ENCODE peak calls at places on chromosomes 12 and 14, in five cellular contexts. V is neural progenitor cell, S is AG04449, W is IMR-90, B is fibroblast of lung. C is an unnamed sample.

GRCh38 chr12:57235012-57235727 is 5.7 kb downstream of the SHMT2 start:
- DNase-seq in V (peak), S (no peak), W (peak), B (peak), C (no peak)

GRCh38 chr12:100566887-100567637 is 6.4 kb upstream of the GAS2L3 start:
- DNase-seq in V (no peak), S (no peak), W (peak), B (peak), C (no peak)

GRCh38 chr14:99971929-99972747 is 93.1 kb upstream of the EVL start:
- DNase-seq in V (peak), S (no peak), W (peak), B (no peak), C (no peak)

GRCh38 chr12:127548123-127548553 is 718.8 kb upstream of the TMEM132C start:
- DNase-seq in V (no peak), S (peak), W (peak), B (peak), C (peak)

GRCh38 chr12:29320295-29321090 is 60.5 kb downstream of the ERGIC2 start:
- DNase-seq in V (no peak), S (peak), W (peak), B (peak), C (peak)

GRCh38 chr12:19572920-19573558 is 133.7 kb downstream of the AEBP2 start:
- DNase-seq in V (peak), S (peak), W (peak), B (peak), C (no peak)

GRCh38 chr14:102645746-102646440 is 53.4 kb downstream of the RCOR1 start:
- DNase-seq in V (no peak), S (no peak), W (peak), B (no peak), C (no peak)

GRCh38 chr12:53427905-53428594 is 4.4 kb downstream of the AMHR2 start:
- DNase-seq in V (no peak), S (peak), W (peak), B (peak), C (peak)

GRCh38 chr14:22908601-22909000 is 10.3 kb downstream of the RBM23 start:
- DNase-seq in V (no peak), S (no peak), W (peak), B (peak), C (no peak)

GRCh38 chr14:33938131-33938949 is 12.5 kb downstream of the EGLN3 start:
- DNase-seq in V (peak), S (no peak), W (no peak), B (no peak), C (no peak)

GRCh38 chr12:12985817-12986408 is 14.2 kb downstream of the HEBP1 start:
- DNase-seq in V (peak), S (no peak), W (peak), B (peak), C (no peak)

GRCh38 chr12:124155711-124156110 is 139.2 kb upstream of the RFLNA start:
- DNase-seq in V (no peak), S (no peak), W (no peak), B (no peak), C (no peak)

GRCh38 chr14:106843951-106844483 is 1317.6 kb downstream of the TMEM121 start:
- DNase-seq in V (no peak), S (no peak), W (no peak), B (no peak), C (no peak)

GRCh38 chr14:105223260-105223659 is 25.1 kb upstream of the BTBD6 start:
- DNase-seq in V (no peak), S (no peak), W (no peak), B (no peak), C (no peak)

GRCh38 chr14:94879504-94879903 is 109.6 kb upstream of the GSC start:
- DNase-seq in V (no peak), S (no peak), W (no peak), B (no peak), C (no peak)

GRCh38 chr12:39102474-39103209 is 197.3 kb upstream of the CPNE8 start:
- DNase-seq in V (no peak), S (no peak), W (no peak), B (no peak), C (no peak)

GRCh38 chr12:92989715-92990484 is 60.8 kb upstream of the EEA1 start:
- DNase-seq in V (no peak), S (no peak), W (no peak), B (no peak), C (no peak)

GRCh38 chr12:57881035-57881973 is 34.8 kb upstream of the CTDSP2 start:
- DNase-seq in V (no peak), S (no peak), W (peak), B (no peak), C (no peak)

GRCh38 chr12:48933664-48934311 is 8.5 kb upstream of the FKBP11 start:
- DNase-seq in V (no peak), S (no peak), W (no peak), B (no peak), C (no peak)

GRCh38 chr12:7154042-7154441 is 23.9 kb downstream of the CLSTN3 start:
- DNase-seq in V (no peak), S (no peak), W (no peak), B (no peak), C (no peak)

GRCh38 chr12:7157391-7157790 is 27.2 kb downstream of the CLSTN3 start:
- DNase-seq in V (no peak), S (no peak), W (no peak), B (no peak), C (no peak)

GRCh38 chr12:7154901-7155470 is 24.8 kb downstream of the CLSTN3 start:
- DNase-seq in V (no peak), S (no peak), W (no peak), B (no peak), C (no peak)

GRCh38 chr12:7156259-7157197 is 26.4 kb downstream of the CLSTN3 start:
- DNase-seq in V (no peak), S (no peak), W (no peak), B (no peak), C (no peak)

DNA sequence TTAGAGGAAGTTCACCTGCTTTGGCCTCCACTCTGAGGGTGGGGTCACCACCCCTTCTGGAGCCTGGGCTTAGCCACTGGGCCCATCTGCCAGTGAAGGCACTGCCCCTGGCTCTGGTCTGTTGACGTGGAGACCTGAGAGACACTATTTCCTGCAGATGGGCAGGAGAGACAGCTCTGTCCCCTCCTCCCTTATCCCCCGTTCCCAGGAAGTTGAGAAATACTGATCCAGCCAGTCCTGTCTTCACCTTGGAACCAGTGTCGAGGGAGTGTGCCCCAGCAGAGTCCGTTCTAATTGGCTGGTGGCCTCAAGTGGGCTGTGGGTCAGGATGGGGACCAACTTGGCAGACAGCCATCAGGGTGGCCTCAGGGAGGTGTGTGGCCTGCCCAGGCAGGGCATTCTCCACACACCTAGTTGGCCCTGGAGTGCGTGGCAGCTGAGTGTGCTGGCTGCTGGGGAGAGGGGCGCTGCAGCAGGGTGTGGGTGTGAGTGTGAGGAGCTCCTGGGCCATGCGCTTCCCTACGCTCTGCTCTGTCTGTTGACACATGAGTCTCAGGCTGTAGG is 25.4 kb downstream of the CLSTN3 start:
- DNase-seq in V (no peak), S (no peak), W (no peak), B (no peak), C (no peak)
- TF ChIP-seq CTCF in V (no peak), S (no peak), W (no peak), B (no peak), C (no peak)

GRCh38 chr14:20611277-20611676 is 20.1 kb upstream of the RNASE12 start:
- DNase-seq in V (no peak), S (no peak), W (no peak), B (no peak), C (no peak)
- H3K4me3 ChIP-seq in V (no peak), S (no peak), W (no peak), B (no peak), C (no peak)

GRCh38 chr12:80064951-80065350 is 34.4 kb upstream of the OTOGL start:
- DNase-seq in V (no peak), S (no peak), W (no peak), B (no peak), C (no peak)
- TF ChIP-seq CTCF in V (no peak), S (no peak), W (no peak), B (no peak), C (no peak)

GRCh38 chr14:61655777-61656176 is 39.5 kb upstream of the HIF1A start:
- DNase-seq in V (no peak), S (no peak), W (no peak), B (no peak), C (no peak)

GRCh38 chr14:61651355-61651754 is 44.0 kb upstream of the HIF1A start:
- DNase-seq in V (no peak), S (no peak), W (no peak), B (no peak), C (no peak)

GRCh38 chr14:61654026-61654425 is 41.3 kb upstream of the HIF1A start:
- DNase-seq in V (no peak), S (no peak), W (no peak), B (no peak), C (no peak)

GRCh38 chr14:61652526-61653262 is 42.6 kb upstream of the HIF1A start:
- DNase-seq in V (no peak), S (no peak), W (no peak), B (no peak), C (no peak)

DNA sequence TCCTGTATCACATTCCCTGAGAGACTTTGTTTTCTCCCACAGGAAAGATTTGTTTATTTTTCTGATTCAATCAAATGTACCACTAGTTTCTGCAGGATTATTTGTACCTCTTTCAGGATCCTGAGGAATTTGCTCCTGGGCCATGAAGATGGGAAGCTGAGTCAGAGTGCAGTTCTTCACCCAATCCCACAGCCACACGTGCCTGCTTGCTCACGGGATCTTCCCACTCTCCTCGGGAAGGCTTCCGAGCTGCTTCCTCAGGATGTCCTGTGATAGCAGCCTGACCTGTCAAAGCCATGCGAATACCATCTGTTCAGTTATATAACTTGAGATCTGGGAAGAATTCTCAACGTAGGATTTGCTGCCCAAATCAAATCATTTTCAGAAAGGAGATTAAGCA is 41.8 kb upstream of the HIF1A start:
- DNase-seq in V (no peak), S (no peak), W (peak), B (peak), C (no peak)
- H3K4me3 ChIP-seq in V (no peak), S (no peak), W (no peak), B (no peak), C (no peak)

GRCh38 chr14:103735439-103735814 is 19.8 kb downstream of the ZFYVE21 start:
- DNase-seq in V (no peak), S (no peak), W (no peak), B (no peak), C (no peak)
- TF ChIP-seq CTCF in V (no peak), S (no peak), W (no peak), B (no peak), C (no peak)

C was measured in BJ.